ENCODE peak calls at places on chromosomes 16 and 17, in nine cellular contexts. P, A, K, J, Z, S, I, Q and H are unnamed samples.

GRCh38 chr16:19783847-19784736 is 66.0 kb downstream of the IQCK start:
- DNase-seq in P (no peak), A (no peak), K (no peak), J (peak; percentile 19), Z (no peak), S (no peak), I (no peak), Q (no peak), H (no peak)

GRCh38 chr16:87056083-87056482 is 261.1 kb downstream of the C16orf95 start:
- DNase-seq in P (no peak), A (no peak), K (no peak), J (no peak), Z (no peak), S (no peak), I (no peak), Q (peak; percentile 7), H (peak; percentile 9)

GRCh38 chr16:50274771-50275415 is 8.5 kb downstream of the ADCY7 start:
- DNase-seq in P (no peak), A (no peak), K (no peak), J (no peak), Z (no peak), S (no peak), I (no peak), Q (no peak), H (no peak)

GRCh38 chr17:55394357-55395021 is 27.1 kb downstream of the MMD start:
- DNase-seq in P (no peak), A (no peak), K (no peak), J (no peak), Z (no peak), S (no peak), I (no peak), Q (no peak), H (no peak)

GRCh38 chr17:13601776-13602551 is at the start of gene HS3ST3A1:
- DNase-seq in P (peak; percentile 73), A (peak; percentile 92), K (peak; percentile 87), J (no peak), Z (no peak), S (peak; percentile 36), I (peak; percentile 64), Q (peak; percentile 57), H (peak; percentile 68)

GRCh38 chr17:73493212-73493814 is 150.9 kb downstream of the SDK2 start:
- DNase-seq in P (peak; percentile 85), A (no peak), K (no peak), J (no peak), Z (no peak), S (no peak), I (no peak), Q (peak; percentile 15), H (no peak)

GRCh38 chr17:41688641-41689496 is at the start of gene EIF1:
- DNase-seq in P (peak; percentile 96), A (peak; percentile 100), K (peak; percentile 100), J (peak; percentile 100), Z (peak; percentile 99), S (peak; percentile 100), I (peak; percentile 100), Q (peak; percentile 100), H (peak; percentile 99)

GRCh38 chr16:58515125-58515870 is at the start of gene SETD6:
- DNase-seq in P (peak; percentile 92), A (peak; percentile 93), K (peak; percentile 94), J (peak; percentile 81), Z (peak; percentile 77), S (peak; percentile 89), I (peak; percentile 92), Q (peak; percentile 77), H (peak; percentile 97)

GRCh38 chr17:75691371-75692290 is 24.5 kb downstream of the SAP30BP start:
- DNase-seq in P (no peak), A (peak; percentile 26), K (no peak), J (no peak), Z (no peak), S (no peak), I (no peak), Q (peak; percentile 97), H (no peak)

GRCh38 chr16:64452446-64452845 is 669.4 kb downstream of the CDH11 start:
- DNase-seq in P (no peak), A (no peak), K (no peak), J (no peak), Z (no peak), S (no peak), I (no peak), Q (no peak), H (no peak)

GRCh38 chr16:50967827-50968612 is 183.1 kb downstream of the SALL1 start:
- DNase-seq in P (no peak), A (no peak), K (no peak), J (no peak), Z (no peak), S (no peak), I (no peak), Q (no peak), H (no peak)

GRCh38 chr17:17366941-17367885 is 64.0 kb downstream of the NT5M start:
- DNase-seq in P (no peak), A (peak; percentile 1), K (no peak), J (no peak), Z (no peak), S (no peak), I (no peak), Q (no peak), H (no peak)

GRCh38 chr17:73586921-73587680 is 57.1 kb downstream of the SDK2 start:
- DNase-seq in P (peak; percentile 90), A (no peak), K (no peak), J (no peak), Z (no peak), S (peak; percentile 51), I (peak; percentile 78), Q (no peak), H (no peak)

GRCh38 chr16:15609286-15609649 is 33.7 kb downstream of the MARF1 start:
- DNase-seq in P (no peak), A (no peak), K (no peak), J (no peak), Z (no peak), S (no peak), I (no peak), Q (no peak), H (no peak)

GRCh38 chr17:61238455-61238933 is 161.1 kb upstream of the TBX2 start:
- DNase-seq in P (peak; percentile 42), A (no peak), K (no peak), J (no peak), Z (no peak), S (no peak), I (peak; percentile 29), Q (no peak), H (no peak)

GRCh38 chr17:80847506-80848230 is 144.0 kb upstream of the CHMP6 start:
- DNase-seq in P (no peak), A (no peak), K (no peak), J (peak; percentile 75), Z (no peak), S (no peak), I (no peak), Q (no peak), H (no peak)

GRCh38 chr16:4505356-4506153 is 29.4 kb downstream of the HMOX2 start:
- DNase-seq in P (no peak), A (no peak), K (no peak), J (peak; percentile 84), Z (no peak), S (no peak), I (no peak), Q (no peak), H (no peak)

GRCh38 chr16:4509420-4509819 is 29.2 kb downstream of the CDIP1 start:
- DNase-seq in P (no peak), A (no peak), K (no peak), J (no peak), Z (no peak), S (no peak), I (no peak), Q (no peak), H (no peak)

GRCh38 chr16:4507588-4508345 is 30.8 kb downstream of the CDIP1 start:
- DNase-seq in P (no peak), A (no peak), K (no peak), J (no peak), Z (no peak), S (no peak), I (no peak), Q (no peak), H (no peak)

GRCh38 chr16:4508806-4509205 is 29.8 kb downstream of the CDIP1 start:
- DNase-seq in P (no peak), A (no peak), K (no peak), J (no peak), Z (no peak), S (no peak), I (no peak), Q (no peak), H (no peak)

GRCh38 chr16:4506450-4506849 is 30.3 kb downstream of the HMOX2 start:
- DNase-seq in P (peak; percentile 73), A (peak; percentile 85), K (peak; percentile 81), J (peak; percentile 73), Z (peak; percentile 60), S (no peak), I (peak; percentile 66), Q (peak; percentile 64), H (peak; percentile 61)
- H3K4me3 ChIP-seq in P (peak overlapping the region; percentile 38), A (no peak overlapping the region), K (no peak overlapping the region), J (no peak overlapping the region), Z (no peak overlapping the region), S (no peak overlapping the region), I (no peak overlapping the region), Q (no peak overlapping the region), H (no peak overlapping the region)

GRCh38 chr16:84582958-84583516 is 34.8 kb downstream of the COTL1 start:
- DNase-seq in P (no peak), A (no peak), K (peak; percentile 47), J (no peak), Z (no peak), S (no peak), I (no peak), Q (no peak), H (peak; percentile 39)
- H3K36me3 ChIP-seq in P (no peaks in the 10 kb centered on the region), A (no peaks in the 10 kb centered on the region), K (no peaks in the 10 kb centered on the region), J (peaks cover 16% of the 10 kb centered on the region), Z (no peaks in the 10 kb centered on the region), S (no peaks in the 10 kb centered on the region), I (no peaks in the 10 kb centered on the region), Q (peaks cover 3% of the 10 kb centered on the region), H (peaks cover 2% of the 10 kb centered on the region)

DNA sequence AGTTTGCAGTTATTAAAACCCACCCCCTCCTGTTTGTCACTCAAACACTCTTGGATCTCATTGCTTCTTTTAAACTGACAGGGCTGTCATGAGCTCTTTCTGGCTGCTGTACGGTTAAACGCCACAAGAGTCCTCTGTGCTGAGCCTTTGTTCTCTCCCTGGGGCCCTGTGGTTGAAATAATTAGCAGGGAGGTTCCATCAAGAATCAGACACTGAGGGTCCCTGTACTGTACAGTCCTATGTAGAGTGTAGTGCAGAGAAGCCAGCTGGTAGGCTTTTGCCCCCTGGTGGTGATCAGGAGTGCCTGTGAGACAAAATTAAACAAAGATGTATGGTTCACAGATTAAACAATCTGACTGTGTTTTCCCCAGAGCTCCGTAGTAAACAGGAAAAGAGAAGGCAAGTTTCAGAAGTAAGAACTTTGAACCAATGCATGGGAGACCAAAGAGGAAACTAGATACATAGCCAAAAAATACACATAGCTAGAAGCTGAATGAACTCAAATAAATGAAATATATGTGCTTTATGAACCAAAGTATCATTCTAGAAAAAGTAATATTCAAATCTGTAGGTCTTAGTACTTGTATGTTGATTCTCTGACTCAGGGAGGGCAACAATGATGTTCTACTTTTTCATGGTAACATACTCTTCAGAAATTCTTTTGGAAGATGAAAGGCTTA is 1.4 kb upstream of the SSH2 start:
- DNase-seq in P (peak; percentile 75), A (peak; percentile 86), K (peak; percentile 91), J (peak; percentile 75), Z (peak; percentile 98), S (peak; percentile 24), I (peak; percentile 74), Q (peak; percentile 62), H (peak; percentile 64)
- H3K4me3 ChIP-seq in P (peak overlapping the region; percentile 99), A (peak overlapping the region; percentile 78), K (peak overlapping the region; percentile 64), J (peak overlapping the region; percentile 82), Z (peak overlapping the region; percentile 76), S (no peak overlapping the region), I (no peak overlapping the region), Q (peak overlapping the region; percentile 62), H (no peak overlapping the region)

GRCh38 chr16:81623365-81624102 is 155.6 kb upstream of the PLCG2 start:
- DNase-seq in P (peak; percentile 59), A (peak; percentile 73), K (peak; percentile 61), J (peak; percentile 79), Z (no peak), S (no peak), I (no peak), Q (peak; percentile 60), H (no peak)
- H3K36me3 ChIP-seq in P (no peaks in the 10 kb centered on the region), A (no peaks in the 10 kb centered on the region), K (no peaks in the 10 kb centered on the region), J (no peaks in the 10 kb centered on the region), Z (no peaks in the 10 kb centered on the region), S (no peaks in the 10 kb centered on the region), I (no peaks in the 10 kb centered on the region), Q (peaks cover 10% of the 10 kb centered on the region), H (peaks cover 4% of the 10 kb centered on the region)